ENCODE peak calls at places on chromosomes 2 and 18, in six cellular contexts. O, S, I, Q, D and Z are unnamed samples.

GRCh38 chr18:27780061-27780740 is 396.7 kb downstream of the CDH2 start:
- DNase-seq in D (no peak), Q (peak), S (no peak), I (no peak), O (peak), Z (no peak)

GRCh38 chr2:172945511-172945850 is 130.2 kb upstream of the MAP3K20 start:
- DNase-seq in S (no peak), D (no peak), O (no peak), Q (no peak), I (no peak), Z (no peak)

GRCh38 chr2:215454519-215454918 is 18.7 kb upstream of the FN1 start:
- DNase-seq in I (peak), O (peak), D (peak), Q (peak), S (no peak), Z (no peak)

GRCh38 chr2:44247924-44248323 is 27.4 kb upstream of the SLC3A1 start:
- DNase-seq in D (no peak), O (no peak), I (no peak), Q (no peak), S (no peak), Z (no peak)

GRCh38 chr2:68765739-68766377 is 31.2 kb downstream of the ARHGAP25 start:
- DNase-seq in Q (peak), S (no peak), I (no peak), D (no peak), O (peak), Z (no peak)

GRCh38 chr18:49811151-49811938 is 2.0 kb downstream of the ACAA2 start:
- DNase-seq in I (no peak), D (no peak), O (no peak), Q (no peak), S (no peak), Z (no peak)

GRCh38 chr2:111634995-111635538 is 248.9 kb downstream of the ANAPC1 start:
- DNase-seq in I (peak), Q (no peak), O (peak), D (no peak), S (no peak), Z (no peak)

GRCh38 chr18:10912790-10913560 is 236.4 kb downstream of the PIEZO2 start:
- DNase-seq in S (no peak), Q (no peak), D (no peak), O (peak), I (peak), Z (no peak)

GRCh38 chr2:189549440-189549832 is 31.1 kb downstream of the SLC40A1 start:
- DNase-seq in O (peak), S (no peak), I (peak), Q (no peak), D (no peak), Z (no peak)

GRCh38 chr2:203446071-203446481 is 89.0 kb downstream of the RAPH1 start:
- DNase-seq in D (no peak), O (peak), S (no peak), I (peak), Q (peak), Z (no peak)

GRCh38 chr2:148675708-148676107 is 31.2 kb downstream of the EPC2 start:
- DNase-seq in S (no peak), I (peak), D (no peak), O (no peak), Q (no peak), Z (no peak)

GRCh38 chr2:163919717-163920116 is 183.9 kb upstream of the FIGN start:
- DNase-seq in S (no peak), Q (peak), O (peak), I (peak), D (no peak), Z (no peak)

GRCh38 chr2:176885661-176886060 is 326.9 kb upstream of the HNRNPA3 start:
- DNase-seq in S (no peak), I (no peak), D (no peak), O (no peak), Q (peak), Z (no peak)

GRCh38 chr18:45588831-45589558 is 26.3 kb upstream of the SLC14A2 start:
- DNase-seq in O (no peak), I (peak), Q (no peak), D (no peak), S (no peak), Z (no peak)

GRCh38 chr2:236572482-236572881 is 2.9 kb downstream of the ACKR3 start:
- DNase-seq in S (no peak), O (no peak), I (peak), Q (no peak), D (no peak), Z (no peak)

GRCh38 chr2:148643421-148643820 is 1.1 kb upstream of the EPC2 start:
- DNase-seq in D (peak), S (no peak), O (no peak), I (no peak), Q (peak), Z (no peak)

GRCh38 chr18:52337286-52337685 is 2.7 kb upstream of the DCC start:
- DNase-seq in Q (peak), I (no peak), D (no peak), S (no peak), O (no peak), Z (no peak)

GRCh38 chr2:177147093-177147694 is 65.4 kb upstream of the HNRNPA3 start:
- DNase-seq in I (peak), D (peak), O (peak), S (no peak), Q (peak), Z (no peak)

DNA sequence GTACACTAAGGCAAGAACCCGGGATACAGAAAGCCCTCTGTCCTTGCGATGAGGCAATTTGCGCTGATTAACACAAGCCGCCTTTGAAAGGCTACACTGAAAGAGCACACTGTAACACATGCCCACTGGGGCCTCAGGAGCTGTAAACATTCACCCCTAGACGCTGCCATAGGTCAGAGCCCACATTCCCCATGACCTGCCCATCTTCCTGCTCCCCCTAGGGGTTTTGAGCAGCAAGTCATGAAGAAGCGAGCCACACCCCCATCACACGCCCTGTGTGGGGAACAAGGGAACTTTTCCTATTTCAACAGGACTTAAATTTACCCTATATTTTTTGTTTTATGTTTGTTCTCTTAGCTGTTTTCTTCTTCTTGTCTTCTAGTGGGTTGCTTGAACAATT is 47.8 kb upstream of the SLC4A10 start:
- DNase-seq in Q (no peak), O (peak), I (no peak), S (no peak), D (peak), Z (no peak)
- TF ChIP-seq CTCF in Q (no peak), O (peak), I (peak), S (no peak), D (no peak), Z (no peak)

GRCh38 chr2:225598922-225599321 is 199.4 kb downstream of the NYAP2 start:
- DNase-seq in D (no peak), S (no peak), Q (no peak), I (peak), O (peak), Z (no peak)

GRCh38 chr2:225598426-225598825 is 198.9 kb downstream of the NYAP2 start:
- DNase-seq in S (no peak), Q (no peak), I (peak), O (peak), D (no peak), Z (no peak)

GRCh38 chr2:225600865-225601264 is 201.4 kb downstream of the NYAP2 start:
- DNase-seq in S (no peak), D (no peak), O (no peak), I (no peak), Q (no peak), Z (no peak)

GRCh38 chr2:225600444-225600843 is 200.9 kb downstream of the NYAP2 start:
- DNase-seq in I (peak), S (no peak), D (no peak), Q (peak), O (peak), Z (no peak)

GRCh38 chr2:225599856-225600255 is 200.3 kb downstream of the NYAP2 start:
- DNase-seq in S (no peak), O (no peak), Q (no peak), D (no peak), I (no peak), Z (no peak)
- TF ChIP-seq CTCF in S (no peak), O (no peak), Q (no peak), D (no peak), I (no peak), Z (no peak)

DNA sequence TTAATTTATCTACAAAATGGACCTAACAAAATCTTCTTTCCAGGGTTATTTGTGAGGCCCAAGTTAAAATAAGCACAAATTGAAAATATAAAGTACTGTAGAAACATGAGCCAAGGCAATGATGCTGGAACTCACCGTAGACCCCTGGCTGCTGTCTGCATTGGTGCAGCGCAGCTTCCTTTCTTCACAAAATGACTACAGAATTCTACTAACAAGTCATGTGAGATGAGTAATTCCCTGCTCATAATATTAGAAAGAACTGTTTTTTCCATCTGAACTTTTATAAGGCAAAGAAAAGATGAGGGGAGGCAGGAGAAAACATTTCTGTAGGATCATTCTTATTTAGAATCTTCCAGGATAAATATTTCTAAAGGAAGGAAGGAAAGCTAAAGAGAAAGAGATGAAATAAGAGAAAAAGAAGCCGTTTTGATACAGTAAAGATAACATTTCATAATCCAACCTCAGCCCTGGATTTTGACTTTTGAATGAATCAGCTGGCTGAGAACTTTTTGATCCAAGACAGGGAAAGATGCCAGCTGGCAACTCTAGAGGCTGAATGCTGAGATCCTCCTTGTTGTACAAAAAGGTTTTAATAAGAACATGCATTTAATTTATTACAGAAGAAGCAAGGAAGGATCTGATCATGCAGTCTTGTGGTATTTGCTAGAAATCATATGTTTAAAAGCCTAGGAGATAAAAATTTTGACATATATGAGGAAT is 183.9 kb upstream of the KLHL14 start:
- DNase-seq in S (no peak), D (no peak), O (peak), Q (peak), I (peak), Z (no peak)
- TF ChIP-seq CTCF in S (no peak), D (no peak), O (peak), Q (no peak), I (peak), Z (no peak)

GRCh38 chr2:84077504-84077903 is 381.6 kb downstream of the SUCLG1 start:
- DNase-seq in I (no peak), D (peak), S (no peak), Q (peak), O (no peak), Z (no peak)
- TF ChIP-seq CTCF in I (no peak), D (peak), S (no peak), Q (peak), O (no peak), Z (peak)

GRCh38 chr2:199019898-199020507 is 437.7 kb downstream of the SATB2 start:
- DNase-seq in I (peak), D (no peak), S (no peak), O (peak), Q (peak), Z (no peak)
- TF ChIP-seq CTCF in I (peak), D (no peak), S (no peak), O (peak), Q (peak), Z (peak)

GRCh38 chr2:55511508-55512124 is 7.9 kb upstream of the CFAP36 start:
- DNase-seq in Q (peak), D (no peak), I (peak), S (no peak), O (peak), Z (no peak)
- TF ChIP-seq CTCF in Q (peak), D (no peak), I (peak), S (no peak), O (peak), Z (peak)

GRCh38 chr18:9193031-9193430 is 56.5 kb downstream of the ANKRD12 start:
- DNase-seq in D (no peak), S (no peak), Q (no peak), I (no peak), O (no peak), Z (no peak)

GRCh38 chr18:9191658-9192256 is 55.2 kb downstream of the ANKRD12 start:
- DNase-seq in O (no peak), D (no peak), S (no peak), I (no peak), Q (peak), Z (no peak)

GRCh38 chr18:9201224-9201623 is 64.6 kb downstream of the ANKRD12 start:
- DNase-seq in I (no peak), D (no peak), O (no peak), Q (no peak), S (no peak), Z (no peak)

GRCh38 chr18:9196568-9196967 is 60.0 kb downstream of the ANKRD12 start:
- DNase-seq in S (no peak), D (no peak), O (no peak), I (no peak), Q (no peak), Z (no peak)
- TF ChIP-seq CTCF in S (no peak), D (no peak), O (no peak), I (no peak), Q (no peak), Z (no peak)

GRCh38 chr2:197435598-197436435 is 989 bp upstream of the SF3B1 start:
- DNase-seq in I (no peak), D (no peak), Q (no peak), S (no peak), O (no peak), Z (no peak)

GRCh38 chr2:197437380-197437779 is 2.6 kb upstream of the SF3B1 start:
- DNase-seq in I (no peak), S (no peak), O (no peak), D (no peak), Q (no peak), Z (no peak)

GRCh38 chr2:197433770-197434438 is 924 bp downstream of the SF3B1 start:
- DNase-seq in Q (no peak), S (no peak), D (no peak), I (peak), O (peak), Z (no peak)

GRCh38 chr2:197431858-197432257 is 3.0 kb downstream of the SF3B1 start:
- DNase-seq in D (no peak), Q (no peak), I (no peak), S (no peak), O (no peak), Z (no peak)

DNA sequence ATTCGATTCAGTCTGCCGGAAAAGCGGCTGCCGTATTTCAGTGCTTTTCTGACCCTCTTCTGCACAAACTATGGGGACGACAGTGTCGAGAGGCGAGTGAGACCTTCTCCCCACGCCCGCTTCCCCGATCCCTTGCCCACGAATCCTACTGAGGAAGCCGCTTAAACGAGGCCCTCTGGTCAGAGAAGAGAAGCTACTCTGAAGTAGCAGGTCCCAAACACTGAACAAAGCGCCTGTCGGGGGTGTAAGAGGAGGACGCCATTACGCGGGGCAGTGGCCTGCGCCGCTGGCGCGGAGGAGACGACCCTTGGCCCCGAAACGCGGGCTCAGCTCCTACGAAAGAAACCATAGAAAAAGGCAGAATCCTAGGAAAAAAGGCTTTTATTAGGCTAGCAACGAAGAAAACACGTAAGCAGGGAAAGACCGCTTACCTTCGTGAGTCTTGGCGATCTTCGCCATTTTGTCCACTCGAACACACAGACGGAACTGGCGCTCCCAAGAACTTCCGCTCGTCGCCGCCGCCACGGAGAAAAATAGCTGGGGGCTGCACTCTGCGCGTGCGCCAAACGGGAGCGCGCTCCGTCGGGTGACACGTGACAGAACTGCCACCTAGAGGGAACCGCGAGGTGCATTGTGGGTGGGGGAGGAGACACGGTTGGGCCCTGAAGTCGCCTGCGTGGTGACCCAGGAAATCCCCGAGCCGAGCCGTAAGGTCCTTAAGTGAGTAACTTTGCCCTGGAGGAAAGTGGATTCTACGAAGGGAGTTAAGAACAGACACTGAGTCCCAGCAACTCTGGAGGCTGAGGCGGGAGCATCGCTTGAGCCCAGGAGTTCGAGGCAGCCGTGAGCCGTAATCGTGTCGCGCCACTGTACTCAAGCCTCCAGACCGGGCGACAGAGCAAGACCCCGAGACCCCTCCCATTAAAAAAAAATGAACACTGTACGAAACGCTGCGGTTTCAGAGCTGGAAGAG is at the start of gene SF3B1:
- DNase-seq in D (peak), S (peak), Q (peak), O (peak), I (peak), Z (peak)
- TF ChIP-seq CTCF in D (no peak), S (no peak), Q (no peak), O (no peak), I (no peak), Z (no peak)